ENCODE peak calls at places on chromosomes 11 and 22, in five cellular contexts. P is CD8-positive, alpha-beta memory T cell; U is IMR-90; I is right lobe of liver; B is CD8-positive, alpha-beta T cell. G is an unnamed sample.

GRCh38 chr11:72223615-72224586 is 666 bp upstream of the INPPL1 start:
- DNase-seq in P (peak; percentile 69), U (peak; percentile 56), I (peak; percentile 85), B (peak; percentile 42), G (peak; percentile 34)

GRCh38 chr22:39519681-39520053 is 695 bp upstream of the ATF4 start:
- DNase-seq in P (no peak), U (no peak), I (peak; percentile 73), B (no peak), G (no peak)

GRCh38 chr22:22558972-22559603 is at the start of gene PRAME:
- DNase-seq in P (peak; percentile 73), U (peak; percentile 13), I (peak; percentile 49), B (peak; percentile 45), G (peak; percentile 44)

GRCh38 chr22:19037282-19038163 is 84.7 kb downstream of the DGCR2 start:
- DNase-seq in P (no peak), U (no peak), I (peak; percentile 34), B (no peak), G (no peak)

GRCh38 chr11:79441159-79441875 is 487 bp upstream of the TENM4 start:
- DNase-seq in P (no peak), U (peak; percentile 58), I (no peak), B (no peak), G (no peak)

GRCh38 chr22:39574779-39575551 is 4.4 kb downstream of the CACNA1I start:
- DNase-seq in P (no peak), U (peak; percentile 95), I (no peak), B (no peak), G (no peak)

GRCh38 chr11:59174664-59175033 is 2.7 kb downstream of the DTX4 start:
- DNase-seq in P (no peak), U (peak; percentile 70), I (peak; percentile 62), B (no peak), G (no peak)

GRCh38 chr11:8323161-8323935 is 59.7 kb upstream of the LMO1 start:
- DNase-seq in P (no peak), U (no peak), I (no peak), B (no peak), G (no peak)

GRCh38 chr11:75219869-75220268 is 20.7 kb upstream of the TPBGL start:
- DNase-seq in P (no peak), U (no peak), I (no peak), B (no peak), G (no peak)

GRCh38 chr11:59102259-59102765 is 4.7 kb upstream of the FAM111B start:
- DNase-seq in P (peak; percentile 51), U (peak; percentile 13), I (peak; percentile 49), B (peak; percentile 28), G (peak; percentile 18)

GRCh38 chr11:26905368-26905767 is 88.5 kb upstream of the FIBIN start:
- DNase-seq in P (no peak), U (peak; percentile 4), I (no peak), B (no peak), G (no peak)

GRCh38 chr11:94315664-94316063 is 11.3 kb downstream of the IZUMO1R start:
- DNase-seq in P (no peak), U (peak; percentile 36), I (no peak), B (no peak), G (no peak)

GRCh38 chr11:69122642-69123431 is 32.9 kb upstream of the SMIM38 start:
- DNase-seq in P (no peak), U (peak; percentile 70), I (peak; percentile 63), B (peak; percentile 8), G (peak; percentile 8)

GRCh38 chr11:69122337-69122641 is 33.4 kb upstream of the SMIM38 start:
- DNase-seq in P (no peak), U (no peak), I (no peak), B (no peak), G (no peak)

GRCh38 chr11:69121621-69122336 is 34.0 kb upstream of the SMIM38 start:
- DNase-seq in P (no peak), U (no peak), I (no peak), B (no peak), G (no peak)

GRCh38 chr11:69120096-69120875 is 35.4 kb upstream of the SMIM38 start:
- DNase-seq in P (peak; percentile 38), U (no peak), I (no peak), B (no peak), G (no peak)

GRCh38 chr11:69121021-69121420 is 34.7 kb upstream of the SMIM38 start:
- DNase-seq in P (no peak), U (no peak), I (no peak), B (no peak), G (no peak)
- H3K36me3 ChIP-seq in P (no peaks in the 10 kb centered on the region), U (no peaks in the 10 kb centered on the region), I (no peaks in the 10 kb centered on the region), B (no peaks in the 10 kb centered on the region), G (no peaks in the 10 kb centered on the region)

GRCh38 chr22:20965888-20966855 is 883 bp upstream of the AIFM3 start:
- DNase-seq in P (no peak), U (no peak), I (no peak), B (no peak), G (no peak)

GRCh38 chr22:20964090-20964798 is 2.8 kb upstream of the AIFM3 start:
- DNase-seq in P (no peak), U (no peak), I (no peak), B (no peak), G (no peak)

GRCh38 chr22:20963201-20964052 is 3.6 kb upstream of the AIFM3 start:
- DNase-seq in P (no peak), U (no peak), I (no peak), B (no peak), G (no peak)

GRCh38 chr22:20965104-20965887 is 1.8 kb upstream of the AIFM3 start:
- DNase-seq in P (no peak), U (no peak), I (no peak), B (no peak), G (no peak)

DNA sequence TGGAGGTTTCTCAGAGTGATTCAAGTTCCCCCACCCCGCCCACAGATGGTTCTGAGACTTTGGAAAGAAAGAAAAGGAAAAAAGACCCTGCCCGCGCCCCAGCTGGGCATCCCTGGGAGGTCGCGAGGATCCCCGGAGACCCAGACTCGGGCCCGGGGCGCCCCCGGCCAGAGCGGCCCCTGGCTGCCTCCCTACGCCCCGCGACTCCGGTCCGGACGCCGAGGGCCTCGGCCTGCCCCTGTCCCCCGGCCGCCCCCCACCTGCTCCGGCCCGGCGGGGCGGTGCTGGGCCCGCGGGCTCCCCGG is 2.3 kb upstream of the AIFM3 start:
- DNase-seq in P (no peak), U (no peak), I (no peak), B (no peak), G (no peak)
- H3K4me3 ChIP-seq in P (no peak overlapping the region), U (peak overlapping the region; percentile 10), I (peak overlapping the region; percentile 29), B (peak overlapping the region; percentile 35), G (no peak overlapping the region)

GRCh38 chr11:12285106-12285505 is 92.3 kb upstream of the PARVA start:
- DNase-seq in P (peak; percentile 6), U (peak; percentile 98), I (no peak), B (no peak), G (no peak)
- H3K4me1 ChIP-seq in P (peaks cover 10% of the 10 kb centered on the region), U (peaks cover 41% of the 10 kb centered on the region), I (no peaks in the 10 kb centered on the region), B (peaks cover 5% of the 10 kb centered on the region), G (peaks cover 2% of the 10 kb centered on the region)

DNA sequence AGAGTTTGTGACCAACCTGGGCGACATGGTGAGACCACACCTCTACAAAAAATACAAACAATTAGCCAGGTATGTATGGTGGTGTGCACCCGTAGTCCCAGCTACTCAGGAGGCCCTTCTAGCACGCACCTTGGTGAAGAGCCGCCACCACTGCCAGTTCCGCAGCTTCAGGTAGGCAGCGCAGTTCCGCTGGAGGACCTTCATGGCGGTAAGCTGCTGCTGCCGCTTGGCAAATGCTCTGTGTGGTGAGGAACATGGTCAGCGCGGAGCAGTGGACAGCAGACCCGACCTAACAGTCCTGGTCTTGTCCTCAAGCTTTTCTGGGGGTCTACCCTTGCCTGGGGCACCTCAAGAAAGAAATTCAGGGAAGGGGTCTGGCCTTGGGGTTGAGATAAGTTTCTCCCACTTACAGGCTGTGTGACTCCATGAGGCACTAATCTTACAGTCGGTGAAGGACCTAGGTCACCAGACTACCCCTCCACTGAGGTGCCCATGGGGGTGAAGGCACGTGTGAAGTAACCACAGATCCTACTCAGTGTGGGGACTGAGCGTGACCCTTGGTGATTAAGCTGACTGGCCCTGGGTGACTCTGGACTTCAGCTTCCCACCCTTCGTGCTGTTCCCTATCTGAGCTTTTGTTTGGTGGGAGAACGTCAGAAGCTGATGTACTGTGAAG is 49.6 kb downstream of the APOL1 start:
- DNase-seq in P (no peak), U (peak; percentile 55), I (no peak), B (no peak), G (no peak)
- H3K36me3 ChIP-seq in P (peaks cover 97% of the 10 kb centered on the region), U (peaks cover 93% of the 10 kb centered on the region), I (peaks cover 30% of the 10 kb centered on the region), B (peaks cover 89% of the 10 kb centered on the region), G (peaks cover 96% of the 10 kb centered on the region)

GRCh38 chr11:831132-831864 is 1.5 kb upstream of the CD151 start:
- DNase-seq in P (no peak), U (peak; percentile 80), I (no peak), B (no peak), G (no peak)
- H3K4me3 ChIP-seq in P (no peak overlapping the region), U (no peak overlapping the region), I (no peak overlapping the region), B (no peak overlapping the region), G (no peak overlapping the region)

GRCh38 chr22:28931844-28932561 is 48.6 kb downstream of the ZNRF3 start:
- DNase-seq in P (no peak), U (no peak), I (no peak), B (no peak), G (no peak)

GRCh38 chr22:28933321-28933720 is 49.9 kb downstream of the ZNRF3 start:
- DNase-seq in P (no peak), U (no peak), I (no peak), B (no peak), G (no peak)

GRCh38 chr22:28929197-28929596 is 45.8 kb downstream of the ZNRF3 start:
- DNase-seq in P (no peak), U (no peak), I (no peak), B (no peak), G (no peak)

GRCh38 chr22:28927526-28928089 is 44.2 kb downstream of the ZNRF3 start:
- DNase-seq in P (no peak), U (no peak), I (no peak), B (no peak), G (no peak)

GRCh38 chr22:28930357-28931007 is 47.1 kb downstream of the ZNRF3 start:
- DNase-seq in P (no peak), U (peak; percentile 21), I (no peak), B (no peak), G (no peak)
- H3K4me1 ChIP-seq in P (no peaks in the 10 kb centered on the region), U (peaks cover 4% of the 10 kb centered on the region), I (peaks cover 27% of the 10 kb centered on the region), B (no peaks in the 10 kb centered on the region), G (no peaks in the 10 kb centered on the region)

GRCh38 chr11:65187971-65188461 is 6.3 kb downstream of the CAPN1 start:
- DNase-seq in P (no peak), U (no peak), I (peak; percentile 42), B (no peak), G (no peak)

GRCh38 chr11:65185166-65185565 is 3.4 kb downstream of the CAPN1 start:
- DNase-seq in P (no peak), U (no peak), I (no peak), B (no peak), G (no peak)

GRCh38 chr11:65185869-65186341 is 4.2 kb downstream of the CAPN1 start:
- DNase-seq in P (no peak), U (no peak), I (peak; percentile 46), B (no peak), G (no peak)

GRCh38 chr11:65187146-65187675 is 5.5 kb downstream of the CAPN1 start:
- DNase-seq in P (no peak), U (no peak), I (peak; percentile 41), B (no peak), G (no peak)

DNA sequence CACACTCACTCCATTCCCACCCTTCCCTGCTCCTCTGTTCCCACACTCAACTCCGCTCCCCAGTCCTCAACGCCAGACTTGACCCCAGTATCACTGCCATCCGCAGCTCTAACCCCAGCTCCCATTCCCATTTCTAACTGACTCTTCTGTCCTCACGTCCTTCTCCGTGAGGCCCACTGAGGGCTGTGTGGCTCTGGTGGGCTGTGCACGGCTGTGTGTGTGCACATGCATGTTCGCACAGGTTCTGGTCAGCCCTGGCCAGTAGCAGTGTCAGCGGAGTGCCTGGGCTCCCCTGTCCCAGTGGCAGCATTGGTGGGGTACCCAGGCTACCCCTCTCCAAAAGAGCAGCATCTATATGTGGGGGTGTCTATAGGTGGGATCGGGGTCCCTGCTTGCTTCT is 5.0 kb downstream of the CAPN1 start:
- DNase-seq in P (no peak), U (no peak), I (peak; percentile 21), B (no peak), G (no peak)
- H3K36me3 ChIP-seq in P (peaks cover 12% of the 10 kb centered on the region), U (peaks cover 60% of the 10 kb centered on the region), I (no peaks in the 10 kb centered on the region), B (peaks cover 25% of the 10 kb centered on the region), G (peaks cover 53% of the 10 kb centered on the region)

G was measured in effector memory CD4-positive, alpha-beta T cell.